ENCODE peak calls at places on chromosomes 2 and 18, in seven cellular contexts. S is HepG2, R is HCT116, O is GM12878, G is K562, T is H1, I is SK-N-SH. C is an unnamed sample. For H3K27me3, the result is how much of the 10 kb centered on the place peaks cover.

GRCh38 chr2:62578837-62579640 is 73.0 kb upstream of the TMEM17 start:
- DNase-seq in O (no peak), R (peak), I (no peak), G (no peak), T (no peak), S (peak), C (peak)

GRCh38 chr2:204251118-204251757 is 294.0 kb upstream of the PARD3B start:
- DNase-seq in S (no peak), G (no peak), T (no peak), R (no peak), I (no peak), O (no peak), C (no peak)

GRCh38 chr2:144827404-144827803 is 307.5 kb upstream of the ZEB2 start:
- DNase-seq in G (no peak), S (no peak), I (no peak), T (no peak), R (no peak), O (no peak), C (no peak)

GRCh38 chr2:11774600-11774999 is 28.2 kb downstream of the LPIN1 start:
- DNase-seq in O (no peak), R (no peak), G (no peak), I (no peak), T (no peak), S (no peak), C (no peak)

GRCh38 chr2:44616616-44617266 is 255.0 kb downstream of the CAMKMT start:
- DNase-seq in T (no peak), R (no peak), I (no peak), S (no peak), O (peak), G (no peak), C (no peak)

GRCh38 chr18:14074187-14074586 is 58.0 kb downstream of the ZNF519 start:
- DNase-seq in I (peak), O (no peak), S (no peak), T (peak), R (peak), G (peak), C (no peak)

GRCh38 chr18:36993068-36993467 is 164.1 kb downstream of the KIAA1328 start:
- DNase-seq in G (no peak), I (no peak), S (no peak), T (no peak), O (no peak), R (no peak), C (no peak)

GRCh38 chr2:70143314-70144150 is 47.3 kb downstream of the C2orf42 start:
- DNase-seq in R (peak), S (peak), G (peak), O (no peak), I (peak), T (no peak), C (no peak)

GRCh38 chr2:229610359-229610758 is 104.0 kb downstream of the DNER start:
- DNase-seq in I (no peak), O (no peak), T (no peak), G (no peak), S (no peak), R (no peak), C (no peak)

GRCh38 chr2:99827296-99827999 is 314.9 kb downstream of the AFF3 start:
- DNase-seq in O (no peak), T (no peak), I (no peak), G (no peak), R (no peak), S (no peak), C (no peak)

GRCh38 chr2:8247905-8248622 is 433.8 kb upstream of the ID2 start:
- DNase-seq in G (no peak), T (no peak), O (no peak), S (no peak), R (no peak), I (no peak), C (no peak)

GRCh38 chr2:9473308-9473984 is 905 bp upstream of the IAH1 start:
- DNase-seq in O (no peak), S (peak), T (peak), R (no peak), G (no peak), I (peak), C (no peak)

DNA sequence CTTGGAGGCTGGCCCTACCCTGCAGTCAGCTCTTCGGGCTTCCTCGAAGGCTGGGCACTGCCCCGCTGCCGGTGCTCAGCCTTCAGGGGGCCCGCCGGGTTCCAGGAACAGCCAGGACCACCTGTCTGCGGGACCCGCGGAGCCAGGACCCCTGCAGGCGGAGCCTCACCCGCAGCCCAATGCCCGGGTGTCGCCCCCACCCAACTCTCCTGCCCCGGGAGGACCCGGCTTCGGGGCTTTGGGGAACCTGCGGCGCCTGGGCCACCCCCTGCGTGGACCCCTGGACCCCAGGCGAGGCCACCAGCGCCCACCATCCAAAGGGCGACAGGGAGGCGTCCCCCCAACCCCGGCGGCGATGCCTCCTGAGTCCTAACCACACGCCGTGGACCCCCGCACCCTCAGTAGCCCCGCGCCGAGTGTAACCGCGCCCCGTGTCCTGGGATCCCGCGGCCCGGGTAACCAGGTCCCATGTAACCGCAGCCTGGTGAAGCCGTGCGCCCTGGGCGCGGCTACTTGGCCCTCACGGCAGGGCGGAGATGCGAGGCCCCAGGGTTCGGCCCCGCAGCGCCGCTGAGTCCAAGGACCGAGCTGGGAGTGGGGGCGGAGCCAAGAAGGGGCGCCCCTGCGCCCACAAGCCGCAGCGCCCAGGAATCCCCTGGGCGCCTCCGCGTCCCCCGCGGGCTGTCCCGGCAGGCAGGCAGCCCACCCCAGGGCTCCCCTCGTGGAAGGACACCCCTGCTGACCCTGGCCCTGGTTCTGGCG is 11.0 kb upstream of the UBE2F start:
- DNase-seq in S (no peak), T (no peak), R (no peak), O (no peak), I (peak), G (no peak), C (no peak)
- H3K27me3 ChIP-seq in S (under half), T (under half), R (under half), O (under half), I (under half), G (under half), C (under half)

GRCh38 chr18:60377778-60378469 is 5.3 kb upstream of the MC4R start:
- DNase-seq in T (no peak), S (no peak), G (no peak), I (no peak), R (no peak), O (no peak), C (no peak)
- H3K4me3 ChIP-seq in T (no peak), S (no peak), G (no peak), I (no peak), R (no peak), O (no peak), C (no peak)

DNA sequence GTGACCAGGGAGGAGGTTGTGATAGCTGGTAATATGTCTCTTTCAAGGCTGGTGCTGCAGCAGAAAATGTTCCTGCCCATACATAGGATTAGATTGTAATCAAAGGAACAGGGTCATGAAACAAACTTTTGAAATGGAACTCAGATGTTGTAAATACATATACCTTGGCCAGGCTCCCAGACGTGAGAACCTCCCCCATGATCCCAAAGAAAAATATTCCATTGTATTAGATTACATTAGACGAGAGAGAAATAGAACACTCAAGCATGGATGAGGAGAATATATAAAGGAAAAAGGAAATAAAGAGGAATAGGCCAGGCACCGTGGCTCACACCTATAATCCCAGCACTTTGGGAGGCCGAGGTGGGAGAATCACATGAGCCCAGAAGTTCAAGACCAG is 52.6 kb downstream of the RPL37A start:
- DNase-seq in G (no peak), R (no peak), S (peak), O (no peak), I (no peak), T (no peak), C (no peak)
- TF ChIP-seq SIN3A in G (no peak), R (no peak), S (no peak), O (no peak), I (no peak), T (no peak), C (no peak)

GRCh38 chr2:120461546-120462537 is 115.9 kb downstream of the INHBB start:
- DNase-seq in S (no peak), R (no peak), O (no peak), G (no peak), T (no peak), I (no peak), C (no peak)

GRCh38 chr2:120463527-120463926 is 117.6 kb downstream of the INHBB start:
- DNase-seq in S (no peak), I (no peak), O (no peak), R (no peak), T (no peak), G (no peak), C (no peak)

GRCh38 chr2:120456867-120457266 is 110.9 kb downstream of the INHBB start:
- DNase-seq in T (no peak), R (no peak), G (no peak), S (peak), I (no peak), O (no peak), C (no peak)

GRCh38 chr2:120461092-120461491 is 115.2 kb downstream of the INHBB start:
- DNase-seq in G (no peak), T (no peak), R (no peak), I (no peak), O (no peak), S (no peak), C (no peak)

GRCh38 chr2:120460511-120460910 is 114.6 kb downstream of the INHBB start:
- DNase-seq in I (no peak), T (no peak), R (no peak), S (no peak), G (no peak), O (no peak), C (no peak)
- H3K27me3 ChIP-seq in I (under half), T (half or more), R (under half), S (under half), G (under half), O (under half), C (under half)

GRCh38 chr2:113895301-113895700 is 5.4 kb downstream of the ACTR3 start:
- DNase-seq in R (no peak), I (no peak), S (no peak), O (no peak), T (no peak), G (no peak), C (no peak)

GRCh38 chr2:113892004-113892740 is 2.3 kb downstream of the ACTR3 start:
- DNase-seq in T (no peak), I (no peak), R (no peak), G (no peak), S (no peak), O (no peak), C (no peak)

GRCh38 chr2:113896791-113897190 is 6.9 kb downstream of the ACTR3 start:
- DNase-seq in I (no peak), O (no peak), S (no peak), T (no peak), R (no peak), G (no peak), C (no peak)

GRCh38 chr2:113895819-113896563 is 6.1 kb downstream of the ACTR3 start:
- DNase-seq in S (no peak), T (no peak), O (no peak), R (no peak), I (no peak), G (no peak), C (no peak)

GRCh38 chr2:113894156-113894743 is 4.4 kb downstream of the ACTR3 start:
- DNase-seq in G (no peak), I (no peak), O (no peak), T (no peak), S (peak), R (peak), C (no peak)
- H3K4me3 ChIP-seq in G (peak), I (no peak), O (peak), T (no peak), S (peak), R (no peak), C (peak)

DNA sequence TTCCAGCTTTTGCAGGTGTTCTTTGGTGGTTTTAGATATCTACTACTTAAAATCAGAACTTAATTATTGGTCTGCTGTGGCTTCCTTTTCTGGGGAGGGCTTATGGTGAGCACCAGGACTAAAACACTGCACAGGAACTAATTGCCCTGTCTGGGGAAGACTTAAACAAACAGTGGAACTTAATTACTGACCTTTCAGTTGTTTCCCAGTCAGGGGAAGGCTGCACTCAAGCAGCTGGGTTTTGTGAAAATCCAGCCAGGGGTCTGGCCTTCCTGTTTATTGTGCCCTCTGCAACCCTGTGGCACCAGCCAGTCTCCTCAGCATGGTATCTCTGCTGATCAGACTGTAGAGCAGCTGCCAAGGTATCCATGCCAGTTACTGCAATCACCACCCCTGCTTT is 398.2 kb downstream of the ADCYAP1 start:
- DNase-seq in G (no peak), I (no peak), S (no peak), O (no peak), T (no peak), R (no peak), C (no peak)
- TF ChIP-seq SIN3A in G (no peak), I (no peak), S (no peak), O (no peak), T (no peak), R (no peak), C (no peak)

GRCh38 chr2:176645494-176645893 is 376.3 kb downstream of the MTX2 start:
- DNase-seq in I (no peak), S (no peak), T (no peak), G (no peak), R (no peak), O (no peak), C (no peak)
- H3K27me3 ChIP-seq in I (under half), S (under half), T (under half), G (under half), R (under half), O (under half), C (under half)

C was measured in Panc1.